ENCODE peak calls at places on chromosome 7, in nine cellular contexts. F, C, I, L, X, O, V, S and T are unnamed samples.

GRCh38 chr7:96061844-96062243 is 260.1 kb downstream of the SLC25A13 start:
- DNase-seq in O (no peak), S (no peak), L (no peak), X (no peak), I (peak), F (no peak), V (no peak), C (no peak), T (peak)

GRCh38 chr7:155190608-155191536 is 106.8 kb upstream of the INSIG1 start:
- DNase-seq in O (peak), F (no peak), X (no peak), V (peak), C (no peak), I (no peak), S (peak), L (no peak), T (peak)

GRCh38 chr7:35430547-35431153 is 176.8 kb upstream of the TBX20 start:
- DNase-seq in O (no peak), I (peak), X (no peak), L (no peak), C (no peak), S (peak), V (peak), F (no peak), T (no peak)

GRCh38 chr7:114718861-114719260 is 203.0 kb upstream of the MDFIC start:
- DNase-seq in I (no peak), X (no peak), O (no peak), C (no peak), V (no peak), S (no peak), F (no peak), L (no peak), T (no peak)

GRCh38 chr7:14542624-14543023 is 359.9 kb downstream of the DGKB start:
- DNase-seq in I (no peak), X (no peak), V (no peak), L (no peak), S (peak), F (no peak), O (no peak), C (no peak), T (no peak)

GRCh38 chr7:11557627-11558026 is 274.4 kb downstream of the THSD7A start:
- DNase-seq in X (no peak), V (peak), F (no peak), C (no peak), L (peak), I (no peak), S (peak), O (no peak), T (no peak)

GRCh38 chr7:94149776-94150545 is 145.8 kb upstream of the BET1 start:
- DNase-seq in O (no peak), X (no peak), V (no peak), I (no peak), L (no peak), F (no peak), C (no peak), S (no peak), T (no peak)

GRCh38 chr7:40133561-40134427 is 628 bp downstream of the MPLKIP start:
- DNase-seq in I (no peak), S (no peak), L (peak), O (peak), C (no peak), V (peak), F (no peak), X (no peak), T (peak)

GRCh38 chr7:77226357-77226839 is 26.8 kb upstream of the FGL2 start:
- DNase-seq in S (no peak), F (no peak), X (no peak), L (no peak), O (no peak), I (no peak), V (no peak), C (no peak), T (no peak)

GRCh38 chr7:104973909-104974415 is 40.0 kb upstream of the KMT2E start:
- DNase-seq in V (no peak), C (no peak), X (no peak), I (no peak), F (no peak), S (no peak), O (no peak), L (no peak), T (no peak)

GRCh38 chr7:134834689-134835462 is 55.4 kb downstream of the CALD1 start:
- DNase-seq in I (no peak), V (no peak), F (no peak), O (no peak), X (no peak), S (peak), C (no peak), L (no peak), T (no peak)

GRCh38 chr7:14158111-14158510 is 168.6 kb upstream of the ETV1 start:
- DNase-seq in I (no peak), S (no peak), V (no peak), C (no peak), L (no peak), X (no peak), F (no peak), O (no peak), T (no peak)

GRCh38 chr7:143407296-143408246 is 1.1 kb downstream of the EPHA1 start:
- DNase-seq in I (no peak), L (no peak), V (no peak), S (peak), X (no peak), C (no peak), O (no peak), F (no peak), T (no peak)

GRCh38 chr7:598899-599298 is 79.3 kb upstream of the PDGFA start:
- DNase-seq in I (no peak), S (no peak), L (no peak), F (no peak), X (no peak), V (no peak), C (no peak), O (no peak), T (no peak)

GRCh38 chr7:96055717-96056116 is 266.2 kb downstream of the SLC25A13 start:
- DNase-seq in O (no peak), X (no peak), I (no peak), V (no peak), S (no peak), C (no peak), L (no peak), F (no peak), T (no peak)

GRCh38 chr7:115047968-115048720 is 126.2 kb downstream of the MDFIC start:
- DNase-seq in S (no peak), F (peak), O (no peak), L (no peak), I (no peak), X (no peak), V (no peak), C (no peak), T (no peak)

GRCh38 chr7:30143748-30144251 is 9.0 kb downstream of the MTURN start:
- DNase-seq in S (no peak), L (peak), X (no peak), V (peak), I (peak), C (peak), F (no peak), O (no peak), T (peak)

GRCh38 chr7:46091071-46091470 is 170.0 kb upstream of the IGFBP3 start:
- DNase-seq in L (no peak), F (no peak), C (no peak), V (no peak), X (no peak), S (no peak), O (no peak), I (no peak), T (no peak)

GRCh38 chr7:522071-522937 is 2.7 kb upstream of the PDGFA start:
- DNase-seq in V (peak), C (peak), L (peak), I (no peak), X (no peak), S (peak), O (peak), F (no peak), T (peak)

GRCh38 chr7:12244694-12245093 is 33.6 kb downstream of the TMEM106B start:
- DNase-seq in L (no peak), I (peak), S (no peak), F (no peak), O (no peak), X (no peak), V (no peak), C (peak), T (no peak)

GRCh38 chr7:44285561-44285960 is 39.8 kb downstream of the CAMK2B start:
- DNase-seq in O (no peak), X (no peak), S (no peak), C (no peak), F (no peak), L (no peak), V (no peak), I (no peak), T (no peak)

GRCh38 chr7:41933427-41933826 is 230.5 kb upstream of the INHBA start:
- DNase-seq in V (no peak), X (no peak), F (no peak), L (no peak), O (no peak), C (no peak), S (no peak), I (no peak), T (no peak)

GRCh38 chr7:158811461-158811860 is 17.8 kb downstream of the ESYT2 start:
- DNase-seq in C (no peak), X (no peak), I (no peak), L (no peak), O (no peak), V (peak), F (peak), S (peak), T (no peak)

GRCh38 chr7:3438352-3438751 is 137.3 kb downstream of the SDK1 start:
- DNase-seq in O (no peak), X (no peak), F (no peak), S (no peak), L (no peak), V (no peak), C (no peak), I (no peak), T (no peak)

GRCh38 chr7:66504131-66504530 is 124.5 kb upstream of the KCTD7 start:
- DNase-seq in I (no peak), V (no peak), F (no peak), C (no peak), S (no peak), X (no peak), O (no peak), L (no peak), T (no peak)

GRCh38 chr7:134528749-134529148 is 1.4 kb downstream of the AKR1B10 start:
- DNase-seq in S (no peak), X (no peak), L (no peak), I (no peak), V (no peak), C (no peak), O (no peak), F (no peak), T (no peak)